ENCODE peak calls at places on chromosome 12, in five cellular contexts. F, A, W, J and M are unnamed samples.

GRCh38 chr12:68815232-68815927 is 7.4 kb downstream of the MDM2 start:
- DNase-seq in F (no peak), A (no peak), W (no peak), J (no peak), M (no peak)

GRCh38 chr12:47067778-47068431 is 11.5 kb upstream of the PCED1B start:
- DNase-seq in F (no peak), A (no peak), W (no peak), J (no peak), M (no peak)

GRCh38 chr12:94421868-94422740 is 37.6 kb downstream of the CEP83 start:
- DNase-seq in F (no peak), A (no peak), W (no peak), J (no peak), M (no peak)

GRCh38 chr12:103169-103981 is 36.8 kb downstream of the IQSEC3 start:
- DNase-seq in F (no peak), A (peak; percentile 92), W (peak; percentile 87), J (no peak), M (no peak)

GRCh38 chr12:120951-121350 is 54.4 kb downstream of the IQSEC3 start:
- DNase-seq in F (no peak), A (no peak), W (no peak), J (no peak), M (no peak)

GRCh38 chr12:63844391-63845341 is at the start of gene SRGAP1:
- DNase-seq in F (peak; percentile 44), A (peak; percentile 44), W (peak; percentile 27), J (no peak), M (peak; percentile 73)

GRCh38 chr12:124636138-124636968 is 68.9 kb upstream of the NCOR2 start:
- DNase-seq in F (no peak), A (no peak), W (peak; percentile 70), J (peak; percentile 11), M (peak; percentile 46)

GRCh38 chr12:118715647-118716046 is 265.7 kb upstream of the SRRM4 start:
- DNase-seq in F (no peak), A (no peak), W (no peak), J (no peak), M (no peak)

GRCh38 chr12:120093592-120094355 is 22.8 kb downstream of the RAB35 start:
- DNase-seq in F (no peak), A (peak; percentile 97), W (peak; percentile 44), J (no peak), M (no peak)

GRCh38 chr12:85872497-85873091 is 1.5 kb upstream of the NTS start:
- DNase-seq in F (peak; percentile 47), A (peak; percentile 24), W (peak; percentile 2), J (no peak), M (peak; percentile 64)

GRCh38 chr12:48036818-48037217 is 32.5 kb upstream of the COL2A1 start:
- DNase-seq in F (no peak), A (no peak), W (no peak), J (no peak), M (no peak)

GRCh38 chr12:24839268-24839791 is 109.6 kb downstream of the BCAT1 start:
- DNase-seq in F (no peak), A (no peak), W (no peak), J (peak; percentile 99), M (no peak)

GRCh38 chr12:38956337-38956736 is 50.9 kb upstream of the CPNE8 start:
- DNase-seq in F (no peak), A (no peak), W (no peak), J (no peak), M (no peak)

GRCh38 chr12:20601668-20602280 is 93.4 kb upstream of the SLCO1C1 start:
- DNase-seq in F (peak; percentile 28), A (peak; percentile 22), W (no peak), J (no peak), M (peak; percentile 73)

GRCh38 chr12:6039894-6040601 is 84.4 kb downstream of the VWF start:
- DNase-seq in F (peak; percentile 51), A (peak; percentile 83), W (peak; percentile 52), J (no peak), M (peak; percentile 74)

GRCh38 chr12:65929641-65930040 is 105.4 kb downstream of the HMGA2 start:
- DNase-seq in F (no peak), A (no peak), W (no peak), J (no peak), M (no peak)

GRCh38 chr12:107057071-107057834 is 36.1 kb downstream of the CRY1 start:
- DNase-seq in F (no peak), A (no peak), W (no peak), J (no peak), M (peak; percentile 33)

GRCh38 chr12:4030938-4031702 is 157.9 kb upstream of the PARP11 start:
- DNase-seq in F (peak; percentile 55), A (peak; percentile 81), W (peak; percentile 45), J (no peak), M (peak; percentile 98)

GRCh38 chr12:96908170-96908675 is 1.2 kb downstream of the NEDD1 start:
- DNase-seq in F (no peak), A (no peak), W (peak; percentile 34), J (no peak), M (no peak)

GRCh38 chr12:32811686-32812392 is 56.1 kb upstream of the YARS2 start:
- DNase-seq in F (no peak), A (no peak), W (no peak), J (no peak), M (no peak)

GRCh38 chr12:102756564-102756963 is 160.5 kb downstream of the PAH start:
- DNase-seq in F (no peak), A (no peak), W (no peak), J (no peak), M (no peak)

GRCh38 chr12:128792881-128793280 is 30.9 kb downstream of the SLC15A4 start:
- DNase-seq in F (no peak), A (no peak), W (no peak), J (no peak), M (no peak)

GRCh38 chr12:117404940-117405339 is 43.5 kb upstream of the NOS1 start:
- DNase-seq in F (no peak), A (no peak), W (no peak), J (no peak), M (no peak)

GRCh38 chr12:24795699-24796385 is 153.1 kb downstream of the BCAT1 start:
- DNase-seq in F (no peak), A (no peak), W (no peak), J (no peak), M (no peak)

GRCh38 chr12:111412007-111412829 is 6.5 kb downstream of the SH2B3 start:
- DNase-seq in F (no peak), A (peak; percentile 41), W (no peak), J (no peak), M (no peak)

GRCh38 chr12:122874081-122874480 is 21.8 kb downstream of the VPS37B start:
- DNase-seq in F (no peak), A (no peak), W (no peak), J (no peak), M (no peak)

GRCh38 chr12:109160433-109160832 is 44.0 kb downstream of the ACACB start:
- DNase-seq in F (no peak), A (no peak), W (no peak), J (no peak), M (no peak)

GRCh38 chr12:76757694-76758093 is 6.2 kb upstream of the ZDHHC17 start:
- DNase-seq in F (no peak), A (no peak), W (no peak), J (no peak), M (peak; percentile 40)

GRCh38 chr12:26028953-26029740 is 70.7 kb downstream of the RASSF8 start:
- DNase-seq in F (peak; percentile 17), A (peak; percentile 52), W (peak; percentile 28), J (no peak), M (peak; percentile 67)

GRCh38 chr12:108367436-108367835 is 28.3 kb upstream of the CMKLR1 start:
- DNase-seq in F (no peak), A (no peak), W (no peak), J (no peak), M (no peak)

GRCh38 chr12:45547822-45548221 is 181.7 kb upstream of the ARID2 start:
- DNase-seq in F (no peak), A (no peak), W (no peak), J (no peak), M (peak; percentile 13)

GRCh38 chr12:109480356-109480755 is 2.9 kb downstream of the UBE3B start:
- DNase-seq in F (no peak), A (no peak), W (no peak), J (no peak), M (no peak)

GRCh38 chr12:52229836-52230343 is 3.2 kb upstream of the KRT7 start:
- DNase-seq in F (no peak), A (peak; percentile 8), W (no peak), J (no peak), M (no peak)

GRCh38 chr12:70260610-70261009 is 17.4 kb downstream of the CNOT2 start:
- DNase-seq in F (no peak), A (no peak), W (no peak), J (no peak), M (no peak)

DNA sequence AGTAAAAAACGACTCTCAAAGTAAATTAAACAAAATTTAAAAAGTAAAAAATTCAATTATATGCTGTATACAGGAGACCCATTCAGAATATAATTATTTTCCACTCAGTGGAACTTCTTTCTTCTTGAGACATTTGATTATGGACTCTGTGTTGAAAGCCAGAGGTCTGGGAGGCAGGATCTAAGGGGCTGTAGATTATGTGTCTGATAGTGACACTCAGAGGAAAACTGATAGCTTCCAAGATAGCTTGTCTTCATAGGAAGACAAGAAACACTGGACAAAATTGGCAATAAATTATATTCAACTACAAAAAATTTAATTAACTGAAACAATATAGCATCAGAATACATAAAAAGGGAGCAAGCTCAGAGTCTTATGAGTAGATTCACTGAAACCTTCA is 135.8 kb downstream of the KITLG start:
- DNase-seq in F (no peak), A (no peak), W (no peak), J (no peak), M (no peak)
- TF ChIP-seq MXI1 in F (no peak), A (no peak), W (no peak), J (no peak), M (no peak)

GRCh38 chr12:92192361-92192760 is 46.7 kb upstream of the BTG1 start:
- DNase-seq in F (no peak), A (no peak), W (no peak), J (no peak), M (no peak)
- H3K4me1 ChIP-seq in F (no peaks in the 10 kb centered on the region), A (peaks cover 6% of the 10 kb centered on the region), W (no peaks in the 10 kb centered on the region), J (peaks cover 2% of the 10 kb centered on the region), M (no peaks in the 10 kb centered on the region)

GRCh38 chr12:133227281-133227852 is 8.3 kb downstream of the ANHX start:
- DNase-seq in F (no peak), A (no peak), W (no peak), J (no peak), M (no peak)
- TF ChIP-seq USF2 in F (no peak), A (no peak), W (no peak), J (no peak), M (no peak)

DNA sequence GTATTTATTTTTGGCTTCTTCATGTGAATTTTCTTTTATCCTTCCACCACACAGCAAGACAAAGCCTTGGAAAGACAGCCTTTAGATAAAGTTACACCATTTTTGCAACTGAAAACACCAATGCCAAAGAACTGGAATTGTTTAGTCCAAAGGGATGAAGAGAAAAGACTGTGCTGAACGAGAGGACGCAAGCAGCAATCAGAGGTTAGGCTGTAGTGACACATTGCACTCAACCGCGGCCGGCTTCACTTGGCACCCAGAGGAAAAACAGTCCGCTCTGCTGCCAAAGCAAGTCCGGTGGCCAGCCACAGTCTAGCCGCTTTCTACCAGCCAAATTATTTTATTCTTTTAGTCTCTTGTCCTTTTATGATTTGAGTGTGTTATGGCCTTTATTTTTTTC is 49.1 kb upstream of the KCNJ8 start:
- DNase-seq in F (no peak), A (no peak), W (no peak), J (no peak), M (no peak)
- TF ChIP-seq MXI1 in F (no peak), A (no peak), W (no peak), J (no peak), M (no peak)